ENCODE peak calls at places on chromosome 17, in eight cellular contexts. E is PC-9, K is PC-3, X is esophagus muscularis mucosa, V is MM.1S, W is pancreas, Y is progenitor cell of endocrine pancreas, T is hepatocyte. R is an unnamed sample.

GRCh38 chr17:77451894-77452852 is 311.4 kb downstream of the SEC14L1 start:
- DNase-seq in E (no peak), T (peak; percentile 90), X (no peak), Y (peak; percentile 44), W (peak; percentile 56), V (no peak), K (no peak), R (no peak)

GRCh38 chr17:52178013-52178412 is 19.5 kb upstream of the CA10 start:
- DNase-seq in W (no peak), X (no peak), V (no peak), E (no peak), T (no peak), Y (no peak), K (no peak), R (no peak)

GRCh38 chr17:40364121-40364861 is at the start of gene GJD3:
- DNase-seq in K (no peak), W (no peak), T (no peak), X (no peak), V (no peak), E (no peak), Y (no peak), R (no peak)

GRCh38 chr17:6365187-6365943 is 69.6 kb downstream of the AIPL1 start:
- DNase-seq in T (peak; percentile 36), V (no peak), E (peak; percentile 78), Y (no peak), X (peak; percentile 57), K (peak; percentile 92), W (no peak), R (no peak)

GRCh38 chr17:67174190-67174589 is 70.8 kb downstream of the HELZ start:
- DNase-seq in W (no peak), X (peak; percentile 4), Y (no peak), T (no peak), V (no peak), E (no peak), K (no peak), R (no peak)

GRCh38 chr17:7217113-7217987 is 2.3 kb downstream of the DLG4 start:
- DNase-seq in T (peak; percentile 86), V (no peak), X (no peak), Y (no peak), W (peak; percentile 63), E (no peak), K (peak; percentile 45), R (peak; percentile 64)

GRCh38 chr17:40568074-40568836 is 3.0 kb upstream of the CCR7 start:
- DNase-seq in E (no peak), V (no peak), W (no peak), K (no peak), T (no peak), Y (no peak), X (peak; percentile 80), R (no peak)

GRCh38 chr17:40190197-40191021 is 13.1 kb downstream of the RAPGEFL1 start:
- DNase-seq in E (no peak), W (no peak), Y (peak; percentile 21), T (no peak), V (peak; percentile 38), K (peak; percentile 28), X (no peak), R (peak; percentile 38)

GRCh38 chr17:58527949-58528348 is 13.5 kb upstream of the MTMR4 start:
- DNase-seq in X (no peak), E (no peak), T (no peak), W (no peak), V (no peak), Y (no peak), K (no peak), R (no peak)

GRCh38 chr17:27577124-27577761 is 53.7 kb upstream of the LGALS9 start:
- DNase-seq in E (no peak), K (peak; percentile 59), T (peak; percentile 68), W (peak; percentile 70), X (no peak), Y (no peak), V (no peak), R (no peak)

GRCh38 chr17:67606896-67607604 is 110.7 kb upstream of the NOL11 start:
- DNase-seq in T (no peak), X (no peak), V (no peak), K (no peak), Y (no peak), E (no peak), W (no peak), R (no peak)

GRCh38 chr17:31724026-31724425 is 135.0 kb downstream of the COPRS start:
- DNase-seq in W (no peak), V (no peak), E (peak; percentile 44), K (no peak), T (no peak), Y (no peak), X (no peak), R (no peak)

GRCh38 chr17:49031965-49032928 is 35.1 kb downstream of the IGF2BP1 start:
- DNase-seq in Y (peak; percentile 39), E (peak; percentile 70), W (no peak), K (peak; percentile 94), V (peak; percentile 77), T (peak; percentile 86), X (no peak), R (peak; percentile 88)

GRCh38 chr17:19244796-19245195 is 7.6 kb downstream of the EPN2 start:
- DNase-seq in K (no peak), Y (no peak), X (no peak), V (peak; percentile 10), T (no peak), E (no peak), W (no peak), R (no peak)

GRCh38 chr17:7224110-7224509 is 4.4 kb downstream of the ACADVL start:
- DNase-seq in T (no peak), V (no peak), E (no peak), Y (no peak), W (peak; percentile 63), X (no peak), K (no peak), R (no peak)

GRCh38 chr17:40779181-40779909 is 3.0 kb downstream of the KRT27 start:
- DNase-seq in W (no peak), K (no peak), Y (no peak), V (no peak), E (no peak), X (no peak), T (no peak), R (no peak)

GRCh38 chr17:6648181-6648580 is 3.2 kb downstream of the MED31 start:
- DNase-seq in K (peak; percentile 52), W (no peak), V (peak; percentile 19), X (no peak), T (no peak), Y (no peak), E (no peak), R (no peak)

GRCh38 chr17:1203111-1203966 is 23.6 kb upstream of the ABR start:
- DNase-seq in X (no peak), E (peak; percentile 64), W (peak; percentile 76), Y (no peak), T (peak; percentile 86), K (peak; percentile 56), V (no peak), R (peak; percentile 83)

GRCh38 chr17:58232707-58233156 is 5.7 kb upstream of the LPO start:
- DNase-seq in T (no peak), W (no peak), Y (no peak), X (no peak), V (peak; percentile 65), E (no peak), K (peak; percentile 41), R (peak; percentile 43)

GRCh38 chr17:18166894-18167293 is 16.7 kb upstream of the ALKBH5 start:
- DNase-seq in Y (no peak), T (no peak), E (peak; percentile 42), X (no peak), V (no peak), K (peak; percentile 45), W (no peak), R (no peak)
- TF ChIP-seq CTCF in Y (no peak), T (no peak), E (peak; percentile 36), X (no peak), V (peak; percentile 20), K (peak; percentile 56), W (no peak), R (peak; percentile 44)

GRCh38 chr17:65530158-65530984 is 31.1 kb downstream of the AXIN2 start:
- DNase-seq in T (no peak), E (peak; percentile 32), K (no peak), W (no peak), V (no peak), X (no peak), Y (no peak), R (no peak)

GRCh38 chr17:65527381-65527780 is 34.1 kb downstream of the AXIN2 start:
- DNase-seq in Y (no peak), V (no peak), T (no peak), K (no peak), X (no peak), E (no peak), W (no peak), R (no peak)

GRCh38 chr17:65529761-65530157 is 31.7 kb downstream of the AXIN2 start:
- DNase-seq in W (no peak), X (no peak), K (no peak), Y (no peak), V (no peak), E (no peak), T (no peak), R (no peak)

GRCh38 chr17:65527857-65528591 is 33.4 kb downstream of the AXIN2 start:
- DNase-seq in Y (no peak), T (no peak), K (no peak), V (no peak), W (no peak), X (no peak), E (no peak), R (no peak)

GRCh38 chr17:65529040-65529633 is 32.3 kb downstream of the AXIN2 start:
- DNase-seq in E (no peak), T (no peak), Y (no peak), X (no peak), K (no peak), V (no peak), W (no peak), R (no peak)
- TF ChIP-seq CTCF in E (no peak), T (no peak), Y (no peak), X (no peak), K (no peak), V (no peak), W (no peak), R (no peak)

GRCh38 chr17:75517277-75517865 is 1.0 kb downstream of the TSEN54 start:
- DNase-seq in Y (no peak), T (no peak), X (no peak), E (peak; percentile 53), V (peak; percentile 36), K (peak; percentile 43), W (no peak), R (no peak)

GRCh38 chr17:75518201-75518600 is 1.9 kb downstream of the TSEN54 start:
- DNase-seq in V (no peak), E (no peak), K (no peak), X (no peak), T (no peak), Y (no peak), W (no peak), R (peak; percentile 77)

GRCh38 chr17:75521290-75521689 is 4.2 kb upstream of the LLGL2 start:
- DNase-seq in V (no peak), E (no peak), W (no peak), T (no peak), Y (no peak), X (no peak), K (no peak), R (no peak)

GRCh38 chr17:75516619-75517276 is 420 bp downstream of the TSEN54 start:
- DNase-seq in T (peak; percentile 73), W (peak; percentile 72), V (peak; percentile 23), K (peak; percentile 21), X (no peak), E (no peak), Y (peak; percentile 53), R (no peak)

GRCh38 chr17:75518983-75519540 is 2.7 kb downstream of the TSEN54 start:
- DNase-seq in T (no peak), V (no peak), K (no peak), E (no peak), W (no peak), X (no peak), Y (no peak), R (no peak)
- TF ChIP-seq CTCF in T (no peak), V (no peak), K (no peak), E (no peak), W (no peak), X (no peak), Y (peak; percentile 14), R (no peak)

GRCh38 chr17:82367724-82368524 is 3.6 kb upstream of the UTS2R start:
- DNase-seq in K (peak; percentile 29), E (no peak), T (no peak), Y (no peak), V (no peak), X (no peak), W (no peak), R (no peak)
- TF ChIP-seq CTCF in K (no peak), E (no peak), T (no peak), Y (no peak), V (no peak), X (no peak), W (no peak), R (no peak)